ENCODE peak calls at places on chromosome 18, in four cellular contexts. N, G, X and S are unnamed samples.

GRCh38 chr18:23225518-23225917 is 90.2 kb downstream of the CABLES1 start:
- DNase-seq in N (no peak), G (no peak), X (no peak), S (no peak)

GRCh38 chr18:49174478-49174877 is 223.7 kb upstream of the SMAD7 start:
- DNase-seq in N (no peak), G (no peak), X (no peak), S (no peak)

GRCh38 chr18:12155996-12156395 is 62.4 kb downstream of the ANKRD62 start:
- DNase-seq in N (no peak), G (no peak), X (no peak), S (no peak)

GRCh38 chr18:629303-630150 is 27.9 kb upstream of the TYMS start:
- DNase-seq in N (no peak), G (no peak), X (no peak), S (no peak)

GRCh38 chr18:68925268-68925667 is 127.4 kb downstream of the CCDC102B start:
- DNase-seq in N (no peak), G (no peak), X (no peak), S (no peak)

GRCh38 chr18:7201096-7201495 is 29.8 kb upstream of the LRRC30 start:
- DNase-seq in N (no peak), G (no peak), X (no peak), S (no peak)

GRCh38 chr18:53946561-53946960 is 277.9 kb downstream of the MBD2 start:
- DNase-seq in N (no peak), G (no peak), X (no peak), S (no peak)

GRCh38 chr18:13366977-13367892 is 148.7 kb downstream of the LDLRAD4 start:
- DNase-seq in N (no peak), G (no peak), X (no peak), S (no peak)

GRCh38 chr18:8844721-8845148 is 139.4 kb downstream of the MTCL1 start:
- DNase-seq in N (peak; percentile 19), G (peak; percentile 36), X (no peak), S (peak; percentile 44)

GRCh38 chr18:74478316-74478715 is 17.8 kb upstream of the CNDP2 start:
- DNase-seq in N (no peak), G (no peak), X (no peak), S (no peak)

GRCh38 chr18:34085140-34085739 is 139.5 kb downstream of the NOL4 start:
- DNase-seq in N (no peak), G (no peak), X (no peak), S (no peak)

GRCh38 chr18:29076645-29077044 is 899.7 kb upstream of the CDH2 start:
- DNase-seq in N (no peak), G (no peak), X (no peak), S (no peak)

GRCh38 chr18:35526476-35527120 is 28.8 kb upstream of the INO80C start:
- DNase-seq in N (no peak), G (no peak), X (peak; percentile 17), S (no peak)

GRCh38 chr18:68454511-68455228 is 260.2 kb downstream of the TMX3 start:
- DNase-seq in N (no peak), G (no peak), X (no peak), S (no peak)